ENCODE peak calls at places on chromosomes 11 and 22, in five cellular contexts. R is left colon; G is activated effector memory CD4-positive, alpha-beta T cell treated with Interleukin-2 at 50 U/mL for 16 hours; O is fibroblast of the aortic adventitia; Q is sigmoid colon. X is an unnamed sample.

GRCh38 chr11:61955416-61956135 is 5.4 kb downstream of the BEST1 start:
- DNase-seq in R (no peak), G (no peak), O (no peak), Q (no peak), X (peak)

GRCh38 chr11:102989379-102990047 is 34.0 kb upstream of the MMP13 start:
- DNase-seq in R (no peak), G (no peak), O (no peak), Q (no peak), X (no peak)

GRCh38 chr22:47154621-47155081 is 392.2 kb downstream of the TBC1D22A start:
- DNase-seq in R (no peak), G (no peak), O (peak), Q (peak), X (peak)

GRCh38 chr11:19595840-19596751 is 116.5 kb upstream of the NAV2 start:
- DNase-seq in R (no peak), G (no peak), O (peak), Q (peak), X (peak)

GRCh38 chr11:109424893-109425292 is 2.9 kb downstream of the C11orf87 start:
- DNase-seq in R (no peak), G (no peak), O (no peak), Q (no peak), X (peak)

GRCh38 chr22:38266120-38266519 is 6.7 kb downstream of the TMEM184B start:
- DNase-seq in R (no peak), G (no peak), O (peak), Q (no peak), X (no peak)

GRCh38 chr22:20159088-20159487 is 8.2 kb upstream of the CCDC188 start:
- DNase-seq in R (no peak), G (no peak), O (no peak), Q (no peak), X (no peak)

GRCh38 chr11:44983786-44984185 is 33.1 kb upstream of the TP53I11 start:
- DNase-seq in R (no peak), G (no peak), O (no peak), Q (peak), X (no peak)

GRCh38 chr11:93444671-93445073 is 98.5 kb downstream of the SMCO4 start:
- DNase-seq in R (no peak), G (no peak), O (no peak), Q (no peak), X (peak)

GRCh38 chr11:124301482-124301881 is 12.3 kb downstream of the OR8D1 start:
- DNase-seq in R (no peak), G (no peak), O (peak), Q (no peak), X (peak)

GRCh38 chr11:69200331-69201047 is 44.8 kb downstream of the SMIM38 start:
- DNase-seq in R (no peak), G (no peak), O (no peak), Q (peak), X (no peak)

GRCh38 chr22:32475428-32476010 is 908 bp downstream of the FBXO7 start:
- DNase-seq in R (peak), G (peak), O (peak), Q (peak), X (peak)

GRCh38 chr11:13140873-13141655 is 131.9 kb downstream of the RASSF10 start:
- DNase-seq in R (no peak), G (no peak), O (no peak), Q (no peak), X (peak)

GRCh38 chr11:110168404-110168803 is 75.2 kb downstream of the ZC3H12C start:
- DNase-seq in R (no peak), G (no peak), O (no peak), Q (no peak), X (no peak)

GRCh38 chr11:8285796-8286195 is 22.1 kb upstream of the LMO1 start:
- DNase-seq in R (no peak), G (no peak), O (no peak), Q (peak), X (no peak)

GRCh38 chr22:17101475-17102296 is 16.9 kb downstream of the IL17RA start:
- DNase-seq in R (no peak), G (no peak), O (no peak), Q (peak), X (no peak)

GRCh38 chr11:75267171-75267970 is 26.8 kb downstream of the TPBGL start:
- DNase-seq in R (peak), G (no peak), O (no peak), Q (peak), X (no peak)

X was measured in epithelial cell of esophagus.